ENCODE peak calls at places on chromosomes 3 and 15, in nine cellular contexts. R, H, Z, T, D, V, X, K and A are unnamed samples.

GRCh38 chr3:189710620-189711388 is 79.6 kb downstream of the TP63 start:
- DNase-seq in R (no peak), H (peak), Z (peak), T (no peak), D (no peak), V (peak), X (no peak), K (no peak), A (peak)

GRCh38 chr3:40681658-40682055 is 156.9 kb downstream of the ZNF621 start:
- DNase-seq in R (no peak), H (no peak), Z (no peak), T (no peak), D (no peak), V (no peak), X (no peak), K (no peak), A (no peak)

GRCh38 chr3:195715583-195716266 is 5.1 kb upstream of the MUC20 start:
- DNase-seq in R (no peak), H (no peak), Z (no peak), T (peak), D (peak), V (no peak), X (no peak), K (no peak), A (no peak)

GRCh38 chr15:98881526-98882517 is 125.8 kb downstream of the PGPEP1L start:
- DNase-seq in R (no peak), H (no peak), Z (no peak), T (no peak), D (peak), V (no peak), X (peak), K (peak), A (no peak)

GRCh38 chr3:166473501-166473900 is 636.3 kb upstream of the BCHE start:
- DNase-seq in R (no peak), H (no peak), Z (no peak), T (no peak), D (no peak), V (no peak), X (no peak), K (no peak), A (no peak)

GRCh38 chr3:154304116-154304786 is 20.0 kb downstream of the DHX36 start:
- DNase-seq in R (no peak), H (no peak), Z (no peak), T (no peak), D (no peak), V (no peak), X (no peak), K (no peak), A (no peak)

GRCh38 chr15:67827561-67828378 is 2.5 kb downstream of the SKOR1 start:
- DNase-seq in R (no peak), H (no peak), Z (no peak), T (no peak), D (no peak), V (no peak), X (no peak), K (no peak), A (no peak)

GRCh38 chr3:193744822-193745684 is 152.0 kb downstream of the OPA1 start:
- DNase-seq in R (no peak), H (no peak), Z (no peak), T (no peak), D (no peak), V (no peak), X (peak), K (no peak), A (no peak)

GRCh38 chr3:23099677-23100076 is 103.5 kb upstream of the UBE2E2 start:
- DNase-seq in R (no peak), H (no peak), Z (no peak), T (no peak), D (no peak), V (no peak), X (no peak), K (no peak), A (no peak)

GRCh38 chr3:42514876-42515275 is 12.4 kb downstream of the VIPR1 start:
- DNase-seq in R (no peak), H (peak), Z (no peak), T (no peak), D (no peak), V (no peak), X (no peak), K (no peak), A (no peak)

GRCh38 chr3:108333951-108334350 is 37.6 kb downstream of the HHLA2 start:
- DNase-seq in R (no peak), H (no peak), Z (no peak), T (no peak), D (no peak), V (no peak), X (no peak), K (no peak), A (no peak)

GRCh38 chr3:125381743-125382142 is 6.6 kb upstream of the ZNF148 start:
- DNase-seq in R (no peak), H (no peak), Z (no peak), T (no peak), D (no peak), V (no peak), X (peak), K (no peak), A (peak)

GRCh38 chr15:77966540-77967290 is 110.8 kb downstream of the TBC1D2B start:
- DNase-seq in R (no peak), H (no peak), Z (peak), T (no peak), D (peak), V (peak), X (peak), K (no peak), A (no peak)

GRCh38 chr3:130480736-130481135 is 36.2 kb upstream of the COL6A6 start:
- DNase-seq in R (no peak), H (no peak), Z (peak), T (no peak), D (no peak), V (peak), X (peak), K (no peak), A (no peak)

GRCh38 chr15:73568881-73569280 is 64.3 kb downstream of the NPTN start:
- DNase-seq in R (no peak), H (no peak), Z (no peak), T (no peak), D (no peak), V (no peak), X (no peak), K (no peak), A (no peak)

GRCh38 chr3:193805448-193805847 is 212.4 kb downstream of the OPA1 start:
- DNase-seq in R (peak), H (peak), Z (peak), T (peak), D (peak), V (peak), X (no peak), K (no peak), A (peak)

GRCh38 chr15:25708391-25708790 is 154.7 kb downstream of the ATP10A start:
- DNase-seq in R (no peak), H (no peak), Z (no peak), T (no peak), D (no peak), V (no peak), X (no peak), K (no peak), A (no peak)

GRCh38 chr3:143343944-143344343 is 224.4 kb downstream of the CHST2 start:
- DNase-seq in R (no peak), H (no peak), Z (no peak), T (no peak), D (no peak), V (no peak), X (no peak), K (no peak), A (no peak)

GRCh38 chr3:86951343-86951742 is 39.6 kb downstream of the VGLL3 start:
- DNase-seq in R (no peak), H (no peak), Z (no peak), T (no peak), D (no peak), V (no peak), X (no peak), K (no peak), A (no peak)

GRCh38 chr3:61537366-61537765 is 24.0 kb upstream of the PTPRG start:
- DNase-seq in R (no peak), H (no peak), Z (no peak), T (no peak), D (no peak), V (peak), X (no peak), K (no peak), A (no peak)

GRCh38 chr15:63856711-63857458 is 23.1 kb upstream of the HERC1 start:
- DNase-seq in R (no peak), H (no peak), Z (no peak), T (no peak), D (no peak), V (no peak), X (no peak), K (no peak), A (no peak)

GRCh38 chr3:42815826-42816225 is 6.6 kb downstream of the ACKR2 start:
- DNase-seq in R (no peak), H (no peak), Z (no peak), T (no peak), D (no peak), V (no peak), X (peak), K (no peak), A (no peak)

GRCh38 chr3:15983232-15983631 is 185.5 kb upstream of the ANKRD28 start:
- DNase-seq in R (no peak), H (peak), Z (no peak), T (no peak), D (no peak), V (no peak), X (no peak), K (no peak), A (peak)

GRCh38 chr3:186217820-186218164 is 108.9 kb upstream of the ETV5 start:
- DNase-seq in R (no peak), H (no peak), Z (peak), T (no peak), D (no peak), V (no peak), X (no peak), K (no peak), A (no peak)

GRCh38 chr3:138889792-138890191 is 55.1 kb upstream of the PIK3CB start:
- DNase-seq in R (no peak), H (no peak), Z (no peak), T (no peak), D (no peak), V (no peak), X (no peak), K (no peak), A (no peak)

GRCh38 chr15:33190539-33190938 is 4.0 kb downstream of the FMN1 start:
- DNase-seq in R (no peak), H (no peak), Z (no peak), T (no peak), D (no peak), V (no peak), X (no peak), K (no peak), A (no peak)

GRCh38 chr15:90845201-90845949 is 23.0 kb upstream of the FURIN start:
- DNase-seq in R (no peak), H (no peak), Z (peak), T (no peak), D (no peak), V (peak), X (peak), K (peak), A (peak)

GRCh38 chr3:105274958-105275357 is 91.8 kb upstream of the ALCAM start:
- DNase-seq in R (no peak), H (no peak), Z (no peak), T (no peak), D (no peak), V (no peak), X (no peak), K (no peak), A (no peak)

GRCh38 chr15:44075535-44075934 is 119.5 kb downstream of the FRMD5 start:
- DNase-seq in R (no peak), H (no peak), Z (no peak), T (no peak), D (no peak), V (no peak), X (no peak), K (no peak), A (no peak)

GRCh38 chr15:66222273-66223198 is 31.0 kb downstream of the MEGF11 start:
- DNase-seq in R (no peak), H (no peak), Z (no peak), T (no peak), D (no peak), V (no peak), X (no peak), K (no peak), A (no peak)
- TF ChIP-seq POLR2A in R (no peak), H (no peak), Z (no peak), T (no peak), D (no peak), V (no peak), X (no peak), K (no peak), A (no peak)

DNA sequence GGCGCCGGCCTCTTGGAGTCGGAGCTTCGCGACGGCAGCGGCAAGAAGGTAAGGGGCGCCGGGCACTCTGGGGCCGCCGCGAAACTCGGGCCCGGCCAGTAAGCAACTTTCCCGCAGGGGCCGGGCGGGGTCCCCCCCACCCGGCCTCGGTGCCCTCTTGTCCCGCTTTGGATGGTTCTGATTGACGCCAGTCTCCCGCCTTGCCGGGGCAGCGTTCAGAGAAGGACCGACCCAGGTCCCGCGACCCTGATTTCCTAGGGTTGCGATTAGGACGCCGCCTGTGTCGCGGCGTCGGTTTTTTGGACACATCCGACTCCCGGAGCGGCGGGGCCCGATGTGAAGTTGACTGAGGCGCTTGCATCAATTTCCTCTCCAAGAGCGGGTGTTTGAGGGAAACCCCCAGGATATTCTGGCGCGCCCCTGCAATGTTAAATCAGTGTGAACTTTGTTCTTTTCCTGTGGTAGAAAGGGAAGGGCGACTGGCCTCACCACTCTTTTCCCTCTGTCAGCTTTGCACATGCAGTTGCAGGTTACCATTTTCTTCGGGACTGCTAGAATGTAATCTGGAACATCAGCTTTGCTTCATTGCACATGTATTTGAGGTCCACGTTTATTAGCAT is 755 bp downstream of the PDE8A start:
- DNase-seq in R (no peak), H (no peak), Z (peak), T (peak), D (no peak), V (peak), X (peak), K (no peak), A (no peak)
- TF ChIP-seq POLR2A in R (no peak), H (no peak), Z (peak), T (no peak), D (no peak), V (no peak), X (no peak), K (peak), A (no peak)

GRCh38 chr15:74869726-74870407 is 3.3 kb downstream of the SCAMP2 start:
- DNase-seq in R (no peak), H (peak), Z (peak), T (peak), D (no peak), V (peak), X (peak), K (peak), A (no peak)
- TF ChIP-seq POLR2A in R (no peak), H (no peak), Z (peak), T (no peak), D (no peak), V (no peak), X (no peak), K (peak), A (no peak)

DNA sequence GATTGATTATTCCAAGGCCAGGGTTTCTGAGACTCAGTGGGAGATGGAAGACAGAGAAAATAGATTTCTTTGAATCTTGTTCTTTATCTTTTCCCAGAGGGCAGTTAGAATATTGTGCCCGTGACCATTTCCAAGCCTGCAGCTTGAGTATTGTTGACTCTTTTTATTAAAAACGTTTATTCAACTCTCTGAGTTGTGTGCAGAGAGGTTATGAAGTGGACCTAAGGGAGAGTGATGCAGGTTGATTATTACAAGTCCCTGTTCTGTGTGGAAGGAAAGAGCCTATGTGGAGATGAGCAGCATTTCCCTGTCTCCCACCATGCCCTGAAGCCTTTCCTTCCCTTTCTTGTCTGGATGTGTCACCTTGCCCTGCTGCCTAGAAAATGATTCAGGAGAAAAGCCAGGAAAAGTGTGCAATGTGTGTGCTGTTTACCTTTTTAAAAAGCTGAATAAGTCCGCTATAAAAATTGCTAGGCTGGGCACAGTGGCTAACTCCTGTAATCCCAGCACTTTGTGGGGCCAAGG is 19.3 kb downstream of the ZPLD1 start:
- DNase-seq in R (no peak), H (no peak), Z (no peak), T (no peak), D (no peak), V (no peak), X (no peak), K (no peak), A (no peak)
- TF ChIP-seq POLR2A in R (no peak), H (no peak), Z (no peak), T (no peak), D (no peak), V (no peak), X (no peak), K (no peak), A (no peak)

GRCh38 chr3:149638401-149639092 is 19.3 kb downstream of the WWTR1 start:
- DNase-seq in R (no peak), H (no peak), Z (peak), T (no peak), D (no peak), V (no peak), X (no peak), K (no peak), A (no peak)
- TF ChIP-seq POLR2A in R (no peak), H (no peak), Z (peak), T (no peak), D (no peak), V (no peak), X (no peak), K (no peak), A (no peak)

GRCh38 chr3:157079677-157080369 is 80.1 kb downstream of the CCNL1 start:
- DNase-seq in R (no peak), H (no peak), Z (peak), T (peak), D (no peak), V (no peak), X (no peak), K (no peak), A (no peak)
- TF ChIP-seq POLR2A in R (no peak), H (no peak), Z (no peak), T (no peak), D (no peak), V (no peak), X (no peak), K (no peak), A (no peak)

GRCh38 chr3:63508775-63509174 is 143.7 kb upstream of the SNTN start:
- DNase-seq in R (no peak), H (no peak), Z (no peak), T (no peak), D (no peak), V (no peak), X (no peak), K (no peak), A (no peak)

GRCh38 chr3:63519426-63519825 is 133.0 kb upstream of the SNTN start:
- DNase-seq in R (no peak), H (no peak), Z (no peak), T (no peak), D (no peak), V (no peak), X (no peak), K (no peak), A (no peak)

GRCh38 chr3:63513801-63514200 is 138.7 kb upstream of the SNTN start:
- DNase-seq in R (no peak), H (no peak), Z (no peak), T (no peak), D (no peak), V (no peak), X (no peak), K (no peak), A (no peak)

DNA sequence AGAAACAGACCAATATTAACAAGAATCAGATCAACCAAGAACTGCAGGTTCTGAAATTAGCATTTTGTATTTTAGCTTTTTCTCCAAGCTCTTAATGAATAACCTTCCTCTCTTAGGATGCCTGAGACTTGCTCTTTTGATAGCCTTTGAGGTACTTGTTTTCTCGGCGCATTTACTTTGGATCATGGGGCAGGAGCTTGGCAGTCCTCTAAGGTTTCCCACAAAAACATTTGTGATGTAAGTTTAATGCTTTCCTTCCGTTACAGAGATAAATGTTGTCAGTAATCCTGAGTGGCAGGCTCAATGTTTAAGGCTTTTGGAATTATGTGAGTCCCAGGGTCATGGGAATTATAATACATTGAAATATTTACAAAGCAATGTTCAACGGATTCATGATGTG is 137.8 kb upstream of the SNTN start:
- DNase-seq in R (no peak), H (no peak), Z (no peak), T (no peak), D (no peak), V (no peak), X (no peak), K (no peak), A (no peak)
- TF ChIP-seq POLR2A in R (no peak), H (no peak), Z (no peak), T (no peak), D (no peak), V (no peak), X (no peak), K (no peak), A (no peak)

GRCh38 chr15:64897345-64897985 is 14.2 kb upstream of the ANKDD1A start:
- DNase-seq in R (no peak), H (no peak), Z (peak), T (peak), D (no peak), V (peak), X (peak), K (no peak), A (peak)
- TF ChIP-seq POLR2A in R (no peak), H (no peak), Z (peak), T (no peak), D (no peak), V (no peak), X (no peak), K (no peak), A (no peak)

GRCh38 chr3:64295594-64295993 is 70.3 kb upstream of the PRICKLE2 start:
- DNase-seq in R (no peak), H (peak), Z (peak), T (no peak), D (no peak), V (no peak), X (no peak), K (no peak), A (peak)
- TF ChIP-seq POLR2A in R (no peak), H (no peak), Z (no peak), T (no peak), D (no peak), V (no peak), X (no peak), K (no peak), A (no peak)

GRCh38 chr3:56915969-56916586 is 114.3 kb upstream of the ARHGEF3 start:
- DNase-seq in R (no peak), H (no peak), Z (no peak), T (peak), D (no peak), V (peak), X (peak), K (peak), A (no peak)
- TF ChIP-seq POLR2A in R (no peak), H (no peak), Z (peak), T (no peak), D (no peak), V (no peak), X (no peak), K (peak), A (no peak)